ENCODE peak calls at places on chromosomes 7 and 10, in seven cellular contexts. Z, H, N, J, P, A and M are unnamed samples.

GRCh38 chr7:135666836-135667235 is 4.5 kb downstream of the STMP1 start:
- DNase-seq in J (no peak), A (no peak), Z (no peak), P (no peak), H (no peak), N (no peak), M (no peak)

GRCh38 chr10:124116771-124117510 is 23.5 kb upstream of the CHST15 start:
- DNase-seq in J (no peak), P (no peak), N (no peak), H (no peak), A (peak), Z (no peak), M (no peak)

GRCh38 chr7:152519290-152519689 is 83.5 kb upstream of the KMT2C start:
- DNase-seq in A (no peak), N (no peak), H (no peak), P (no peak), Z (no peak), J (no peak), M (no peak)

GRCh38 chr10:35386594-35387174 is 50.4 kb downstream of the CCNY start:
- DNase-seq in H (peak), A (peak), N (no peak), J (peak), P (no peak), Z (no peak), M (no peak)

GRCh38 chr10:132626761-132627735 is 89.5 kb downstream of the INPP5A start:
- DNase-seq in N (no peak), H (no peak), J (no peak), Z (no peak), P (no peak), A (no peak), M (no peak)

GRCh38 chr10:3068968-3069737 is 1.8 kb downstream of the PFKP start:
- DNase-seq in P (peak), J (no peak), A (no peak), H (no peak), N (peak), Z (peak), M (peak)

GRCh38 chr10:96645191-96645721 is 58.4 kb upstream of the TM9SF3 start:
- DNase-seq in H (peak), A (no peak), P (no peak), Z (no peak), J (no peak), N (peak), M (no peak)

GRCh38 chr10:122277737-122278136 is 6.6 kb downstream of the BTBD16 start:
- DNase-seq in H (no peak), P (no peak), N (no peak), J (no peak), A (no peak), Z (no peak), M (no peak)

GRCh38 chr7:47539398-47540052 is 42.4 kb downstream of the TNS3 start:
- DNase-seq in H (peak), P (no peak), Z (no peak), J (peak), N (peak), A (no peak), M (no peak)

GRCh38 chr10:132688580-132689420 is 97.1 kb downstream of the NKX6-2 start:
- DNase-seq in Z (no peak), A (no peak), J (no peak), H (no peak), N (no peak), P (no peak), M (no peak)

GRCh38 chr10:102701272-102701671 is 12.9 kb downstream of the ARL3 start:
- DNase-seq in J (no peak), Z (no peak), P (no peak), H (no peak), N (no peak), A (no peak), M (no peak)

GRCh38 chr10:121444515-121444914 is 153.7 kb downstream of the FGFR2 start:
- DNase-seq in N (no peak), A (no peak), P (no peak), Z (no peak), H (no peak), J (no peak), M (no peak)

GRCh38 chr7:39428221-39428620 is 138.0 kb upstream of the YAE1 start:
- DNase-seq in J (peak), H (peak), N (peak), Z (no peak), A (no peak), P (no peak), M (peak)

GRCh38 chr7:155483868-155484325 is 26.0 kb downstream of the EN2 start:
- DNase-seq in J (no peak), H (no peak), A (no peak), P (no peak), Z (no peak), N (no peak), M (peak)

GRCh38 chr10:93437946-93438795 is 44.0 kb downstream of the MYOF start:
- DNase-seq in N (no peak), A (no peak), J (peak), P (no peak), Z (no peak), H (peak), M (no peak)

GRCh38 chr7:100119701-100120517 is 475 bp downstream of the CNPY4 start:
- DNase-seq in H (peak), A (peak), J (peak), N (peak), P (peak), Z (peak), M (peak)

GRCh38 chr7:96303105-96303685 is 18.7 kb downstream of the SLC25A13 start:
- DNase-seq in H (peak), P (no peak), Z (no peak), N (no peak), A (peak), J (peak), M (no peak)

GRCh38 chr7:157867685-157868305 is 531.0 kb downstream of the DNAJB6 start:
- DNase-seq in Z (no peak), N (no peak), A (no peak), P (no peak), J (no peak), H (no peak), M (no peak)

GRCh38 chr10:104104926-104105325 is 17.0 kb upstream of the SFR1 start:
- DNase-seq in A (no peak), H (peak), J (no peak), N (no peak), P (no peak), Z (no peak), M (no peak)

GRCh38 chr7:101502466-101503098 is 126.5 kb downstream of the MYL10 start:
- DNase-seq in Z (no peak), N (no peak), A (no peak), J (no peak), P (no peak), H (no peak), M (no peak)

GRCh38 chr7:155753446-155753965 is 58.8 kb downstream of the SHH start:
- DNase-seq in J (no peak), N (no peak), Z (no peak), H (no peak), P (no peak), A (no peak), M (no peak)

GRCh38 chr10:123135415-123136141 is at the start of gene HMX3:
- DNase-seq in N (peak), Z (no peak), P (peak), A (peak), J (no peak), H (no peak), M (peak)

GRCh38 chr7:158394936-158395335 is 192.7 kb downstream of the PTPRN2 start:
- DNase-seq in Z (no peak), A (no peak), J (no peak), N (no peak), H (peak), P (peak), M (no peak)

GRCh38 chr10:97412891-97413304 is 11.8 kb upstream of the RRP12 start:
- DNase-seq in P (no peak), H (peak), Z (no peak), N (no peak), J (peak), A (no peak), M (no peak)

GRCh38 chr10:53997953-53998352 is 803.1 kb downstream of the PCDH15 start:
- DNase-seq in J (no peak), N (no peak), Z (no peak), H (peak), A (no peak), P (no peak), M (no peak)

GRCh38 chr7:2309889-2310331 is 4.3 kb downstream of the SNX8 start:
- DNase-seq in J (peak), H (peak), N (peak), A (no peak), P (no peak), Z (no peak), M (no peak)

GRCh38 chr10:125094111-125094705 is 66.2 kb downstream of the CTBP2 start:
- DNase-seq in N (no peak), Z (no peak), A (no peak), H (no peak), P (no peak), J (no peak), M (no peak)

GRCh38 chr7:30224511-30225031 is 59.8 kb upstream of the ZNRF2 start:
- DNase-seq in H (peak), P (no peak), N (peak), A (no peak), Z (no peak), J (peak), M (peak)

GRCh38 chr10:103013398-103013797 is 95.3 kb downstream of the CNNM2 start:
- DNase-seq in A (no peak), J (no peak), N (no peak), H (no peak), P (no peak), Z (no peak), M (no peak)

GRCh38 chr10:132041340-132041739 is 24.4 kb upstream of the JAKMIP3 start:
- DNase-seq in N (no peak), H (no peak), A (no peak), P (no peak), J (no peak), Z (no peak), M (no peak)